ENCODE peak calls at places on chromosomes 5 and 9, in ten cellular contexts. One of them, this sample, is unnamed.

GRCh38 chr5:150301170-150301505 is 1.6 kb downstream of the ARSI start:
- DNase-seq in RWPE1: no peak
- DNase-seq in AG04450: no peak
- DNase-seq in AG10803: peak
- DNase-seq in T-helper 2 cell: no peak
- DNase-seq in stimulated activated CD4-positive, alpha-beta T cell treated with anti-CD3 and anti-CD28 coated beads, Interleukin-12 subunit alpha, Interleukin-12 subunit beta, amount 100 ng/mL, for 4 hours: no peak
- DNase-seq in T1000: no peak
- DNase-seq in GM06990: no peak
- DNase-seq in CD8-positive, alpha-beta memory T cell: no peak
- DNase-seq in T-cell: no peak
- DNase-seq in this sample: peak

GRCh38 chr5:52800394-52801213 is 12.9 kb downstream of the ITGA1 start:
- DNase-seq in T-cell: peak
- DNase-seq in T1000: no peak
- DNase-seq in GM06990: no peak
- DNase-seq in T-helper 2 cell: peak
- DNase-seq in RWPE1: peak
- DNase-seq in CD8-positive, alpha-beta memory T cell: peak
- DNase-seq in stimulated activated CD4-positive, alpha-beta T cell treated with anti-CD3 and anti-CD28 coated beads, Interleukin-12 subunit alpha, Interleukin-12 subunit beta, amount 100 ng/mL, for 4 hours: peak
- DNase-seq in AG04450: no peak
- DNase-seq in AG10803: peak
- DNase-seq in this sample: peak

GRCh38 chr9:136312436-136312835 is 8.5 kb upstream of the CCDC187 start:
- DNase-seq in RWPE1: peak
- DNase-seq in stimulated activated CD4-positive, alpha-beta T cell treated with anti-CD3 and anti-CD28 coated beads, Interleukin-12 subunit alpha, Interleukin-12 subunit beta, amount 100 ng/mL, for 4 hours: peak
- DNase-seq in AG04450: no peak
- DNase-seq in T1000: no peak
- DNase-seq in CD8-positive, alpha-beta memory T cell: peak
- DNase-seq in GM06990: no peak
- DNase-seq in T-cell: peak
- DNase-seq in T-helper 2 cell: no peak
- DNase-seq in AG10803: peak
- DNase-seq in this sample: no peak

GRCh38 chr5:124337996-124338395 is 408.4 kb downstream of the ZNF608 start:
- DNase-seq in T-helper 2 cell: no peak
- DNase-seq in T1000: no peak
- DNase-seq in AG10803: no peak
- DNase-seq in CD8-positive, alpha-beta memory T cell: no peak
- DNase-seq in RWPE1: no peak
- DNase-seq in T-cell: no peak
- DNase-seq in stimulated activated CD4-positive, alpha-beta T cell treated with anti-CD3 and anti-CD28 coated beads, Interleukin-12 subunit alpha, Interleukin-12 subunit beta, amount 100 ng/mL, for 4 hours: no peak
- DNase-seq in GM06990: no peak
- DNase-seq in AG04450: no peak
- DNase-seq in this sample: no peak

GRCh38 chr5:42791151-42791550 is 20.5 kb downstream of the SELENOP start:
- DNase-seq in T-helper 2 cell: no peak
- DNase-seq in RWPE1: no peak
- DNase-seq in T1000: no peak
- DNase-seq in AG04450: no peak
- DNase-seq in AG10803: peak
- DNase-seq in stimulated activated CD4-positive, alpha-beta T cell treated with anti-CD3 and anti-CD28 coated beads, Interleukin-12 subunit alpha, Interleukin-12 subunit beta, amount 100 ng/mL, for 4 hours: no peak
- DNase-seq in CD8-positive, alpha-beta memory T cell: no peak
- DNase-seq in T-cell: no peak
- DNase-seq in GM06990: no peak
- DNase-seq in this sample: no peak

GRCh38 chr5:141121985-141122384 is 367 bp downstream of the PCDHB4 start:
- DNase-seq in AG10803: no peak
- DNase-seq in T-cell: no peak
- DNase-seq in AG04450: no peak
- DNase-seq in GM06990: no peak
- DNase-seq in RWPE1: no peak
- DNase-seq in CD8-positive, alpha-beta memory T cell: no peak
- DNase-seq in T-helper 2 cell: no peak
- DNase-seq in T1000: no peak
- DNase-seq in stimulated activated CD4-positive, alpha-beta T cell treated with anti-CD3 and anti-CD28 coated beads, Interleukin-12 subunit alpha, Interleukin-12 subunit beta, amount 100 ng/mL, for 4 hours: no peak
- DNase-seq in this sample: no peak

GRCh38 chr9:88451160-88451559 is 62.9 kb downstream of the SPIN1 start:
- DNase-seq in CD8-positive, alpha-beta memory T cell: no peak
- DNase-seq in stimulated activated CD4-positive, alpha-beta T cell treated with anti-CD3 and anti-CD28 coated beads, Interleukin-12 subunit alpha, Interleukin-12 subunit beta, amount 100 ng/mL, for 4 hours: no peak
- DNase-seq in AG10803: no peak
- DNase-seq in T-helper 2 cell: no peak
- DNase-seq in T1000: no peak
- DNase-seq in RWPE1: no peak
- DNase-seq in GM06990: no peak
- DNase-seq in T-cell: no peak
- DNase-seq in AG04450: no peak
- DNase-seq in this sample: no peak

GRCh38 chr5:65020492-65020891 is 251.8 kb downstream of the CWC27 start:
- DNase-seq in AG04450: no peak
- DNase-seq in T-cell: no peak
- DNase-seq in stimulated activated CD4-positive, alpha-beta T cell treated with anti-CD3 and anti-CD28 coated beads, Interleukin-12 subunit alpha, Interleukin-12 subunit beta, amount 100 ng/mL, for 4 hours: no peak
- DNase-seq in CD8-positive, alpha-beta memory T cell: no peak
- DNase-seq in RWPE1: no peak
- DNase-seq in GM06990: no peak
- DNase-seq in T-helper 2 cell: no peak
- DNase-seq in AG10803: peak
- DNase-seq in T1000: no peak
- DNase-seq in this sample: no peak

GRCh38 chr5:137333461-137333860 is 165.7 kb downstream of the SPOCK1 start:
- DNase-seq in AG10803: no peak
- DNase-seq in T-cell: no peak
- DNase-seq in T-helper 2 cell: no peak
- DNase-seq in CD8-positive, alpha-beta memory T cell: no peak
- DNase-seq in T1000: no peak
- DNase-seq in RWPE1: no peak
- DNase-seq in stimulated activated CD4-positive, alpha-beta T cell treated with anti-CD3 and anti-CD28 coated beads, Interleukin-12 subunit alpha, Interleukin-12 subunit beta, amount 100 ng/mL, for 4 hours: no peak
- DNase-seq in GM06990: no peak
- DNase-seq in AG04450: no peak
- DNase-seq in this sample: no peak

GRCh38 chr9:134314039-134314949 is 12.0 kb upstream of the RXRA start:
- DNase-seq in AG10803: no peak
- DNase-seq in T-helper 2 cell: no peak
- DNase-seq in GM06990: no peak
- DNase-seq in AG04450: no peak
- DNase-seq in RWPE1: no peak
- DNase-seq in stimulated activated CD4-positive, alpha-beta T cell treated with anti-CD3 and anti-CD28 coated beads, Interleukin-12 subunit alpha, Interleukin-12 subunit beta, amount 100 ng/mL, for 4 hours: no peak
- DNase-seq in T-cell: no peak
- DNase-seq in CD8-positive, alpha-beta memory T cell: no peak
- DNase-seq in T1000: no peak
- DNase-seq in this sample: no peak

GRCh38 chr9:38047301-38048251 is 21.5 kb downstream of the SHB start:
- DNase-seq in GM06990: no peak
- DNase-seq in stimulated activated CD4-positive, alpha-beta T cell treated with anti-CD3 and anti-CD28 coated beads, Interleukin-12 subunit alpha, Interleukin-12 subunit beta, amount 100 ng/mL, for 4 hours: no peak
- DNase-seq in AG10803: peak
- DNase-seq in T-cell: no peak
- DNase-seq in AG04450: peak
- DNase-seq in CD8-positive, alpha-beta memory T cell: no peak
- DNase-seq in RWPE1: peak
- DNase-seq in T1000: peak
- DNase-seq in T-helper 2 cell: no peak
- DNase-seq in this sample: peak

GRCh38 chr5:164204338-164204946 is 699.0 kb downstream of the MAT2B start:
- DNase-seq in T-helper 2 cell: no peak
- DNase-seq in T-cell: no peak
- DNase-seq in stimulated activated CD4-positive, alpha-beta T cell treated with anti-CD3 and anti-CD28 coated beads, Interleukin-12 subunit alpha, Interleukin-12 subunit beta, amount 100 ng/mL, for 4 hours: no peak
- DNase-seq in CD8-positive, alpha-beta memory T cell: no peak
- DNase-seq in T1000: no peak
- DNase-seq in AG04450: no peak
- DNase-seq in RWPE1: peak
- DNase-seq in GM06990: no peak
- DNase-seq in AG10803: peak
- DNase-seq in this sample: no peak

GRCh38 chr9:76687861-76688374 is 76.3 kb upstream of the PCA3 start:
- DNase-seq in AG04450: no peak
- DNase-seq in CD8-positive, alpha-beta memory T cell: no peak
- DNase-seq in GM06990: no peak
- DNase-seq in T-cell: no peak
- DNase-seq in stimulated activated CD4-positive, alpha-beta T cell treated with anti-CD3 and anti-CD28 coated beads, Interleukin-12 subunit alpha, Interleukin-12 subunit beta, amount 100 ng/mL, for 4 hours: no peak
- DNase-seq in AG10803: peak
- DNase-seq in RWPE1: peak
- DNase-seq in T1000: peak
- DNase-seq in T-helper 2 cell: no peak
- DNase-seq in this sample: no peak

GRCh38 chr5:178165585-178165984 is 11.9 kb upstream of the NHP2 start:
- DNase-seq in T1000: no peak
- DNase-seq in GM06990: no peak
- DNase-seq in RWPE1: no peak
- DNase-seq in AG10803: no peak
- DNase-seq in T-helper 2 cell: no peak
- DNase-seq in AG04450: no peak
- DNase-seq in T-cell: no peak
- DNase-seq in CD8-positive, alpha-beta memory T cell: no peak
- DNase-seq in stimulated activated CD4-positive, alpha-beta T cell treated with anti-CD3 and anti-CD28 coated beads, Interleukin-12 subunit alpha, Interleukin-12 subunit beta, amount 100 ng/mL, for 4 hours: no peak
- DNase-seq in this sample: no peak

GRCh38 chr9:97179616-97180015 is 127.8 kb upstream of the CCDC180 start:
- DNase-seq in CD8-positive, alpha-beta memory T cell: no peak
- DNase-seq in AG10803: no peak
- DNase-seq in stimulated activated CD4-positive, alpha-beta T cell treated with anti-CD3 and anti-CD28 coated beads, Interleukin-12 subunit alpha, Interleukin-12 subunit beta, amount 100 ng/mL, for 4 hours: no peak
- DNase-seq in T-cell: no peak
- DNase-seq in GM06990: no peak
- DNase-seq in AG04450: no peak
- DNase-seq in RWPE1: peak
- DNase-seq in T-helper 2 cell: no peak
- DNase-seq in T1000: no peak
- DNase-seq in this sample: no peak

GRCh38 chr9:109556061-109556460 is 58.0 kb upstream of the PTPN3 start:
- DNase-seq in stimulated activated CD4-positive, alpha-beta T cell treated with anti-CD3 and anti-CD28 coated beads, Interleukin-12 subunit alpha, Interleukin-12 subunit beta, amount 100 ng/mL, for 4 hours: no peak
- DNase-seq in T-cell: no peak
- DNase-seq in AG04450: no peak
- DNase-seq in GM06990: no peak
- DNase-seq in AG10803: no peak
- DNase-seq in T1000: no peak
- DNase-seq in CD8-positive, alpha-beta memory T cell: no peak
- DNase-seq in RWPE1: peak
- DNase-seq in T-helper 2 cell: no peak
- DNase-seq in this sample: no peak

GRCh38 chr5:88743231-88743879 is 139.6 kb downstream of the MEF2C start:
- DNase-seq in CD8-positive, alpha-beta memory T cell: no peak
- DNase-seq in RWPE1: peak
- DNase-seq in T-cell: no peak
- DNase-seq in stimulated activated CD4-positive, alpha-beta T cell treated with anti-CD3 and anti-CD28 coated beads, Interleukin-12 subunit alpha, Interleukin-12 subunit beta, amount 100 ng/mL, for 4 hours: no peak
- DNase-seq in AG04450: no peak
- DNase-seq in T1000: no peak
- DNase-seq in T-helper 2 cell: no peak
- DNase-seq in AG10803: no peak
- DNase-seq in GM06990: no peak
- DNase-seq in this sample: no peak

GRCh38 chr5:137320056-137321045 is 178.8 kb downstream of the SPOCK1 start:
- DNase-seq in T-helper 2 cell: no peak
- DNase-seq in AG04450: peak
- DNase-seq in T1000: peak
- DNase-seq in T-cell: no peak
- DNase-seq in GM06990: no peak
- DNase-seq in stimulated activated CD4-positive, alpha-beta T cell treated with anti-CD3 and anti-CD28 coated beads, Interleukin-12 subunit alpha, Interleukin-12 subunit beta, amount 100 ng/mL, for 4 hours: no peak
- DNase-seq in CD8-positive, alpha-beta memory T cell: no peak
- DNase-seq in RWPE1: peak
- DNase-seq in AG10803: peak
- DNase-seq in this sample: no peak

GRCh38 chr5:35852084-35852734 is 4.5 kb upstream of the IL7R start:
- DNase-seq in CD8-positive, alpha-beta memory T cell: peak
- DNase-seq in T-cell: no peak
- DNase-seq in stimulated activated CD4-positive, alpha-beta T cell treated with anti-CD3 and anti-CD28 coated beads, Interleukin-12 subunit alpha, Interleukin-12 subunit beta, amount 100 ng/mL, for 4 hours: no peak
- DNase-seq in AG04450: no peak
- DNase-seq in GM06990: peak
- DNase-seq in AG10803: no peak
- DNase-seq in T-helper 2 cell: peak
- DNase-seq in RWPE1: no peak
- DNase-seq in T1000: peak
- DNase-seq in this sample: no peak

GRCh38 chr9:4334439-4334838 is 34.6 kb upstream of the GLIS3 start:
- DNase-seq in CD8-positive, alpha-beta memory T cell: no peak
- DNase-seq in T-cell: no peak
- DNase-seq in GM06990: no peak
- DNase-seq in AG04450: no peak
- DNase-seq in stimulated activated CD4-positive, alpha-beta T cell treated with anti-CD3 and anti-CD28 coated beads, Interleukin-12 subunit alpha, Interleukin-12 subunit beta, amount 100 ng/mL, for 4 hours: no peak
- DNase-seq in RWPE1: no peak
- DNase-seq in T1000: no peak
- DNase-seq in T-helper 2 cell: no peak
- DNase-seq in AG10803: no peak
- DNase-seq in this sample: peak

GRCh38 chr9:2469681-2470141 is 151.9 kb upstream of the VLDLR start:
- DNase-seq in AG10803: peak
- DNase-seq in T-helper 2 cell: no peak
- DNase-seq in GM06990: no peak
- DNase-seq in T1000: no peak
- DNase-seq in CD8-positive, alpha-beta memory T cell: no peak
- DNase-seq in T-cell: no peak
- DNase-seq in RWPE1: peak
- DNase-seq in stimulated activated CD4-positive, alpha-beta T cell treated with anti-CD3 and anti-CD28 coated beads, Interleukin-12 subunit alpha, Interleukin-12 subunit beta, amount 100 ng/mL, for 4 hours: no peak
- DNase-seq in AG04450: no peak
- DNase-seq in this sample: peak

GRCh38 chr9:89445801-89446228 is 52.1 kb downstream of the SEMA4D start:
- DNase-seq in T1000: no peak
- DNase-seq in T-cell: no peak
- DNase-seq in AG04450: no peak
- DNase-seq in RWPE1: no peak
- DNase-seq in AG10803: no peak
- DNase-seq in CD8-positive, alpha-beta memory T cell: no peak
- DNase-seq in GM06990: no peak
- DNase-seq in T-helper 2 cell: no peak
- DNase-seq in stimulated activated CD4-positive, alpha-beta T cell treated with anti-CD3 and anti-CD28 coated beads, Interleukin-12 subunit alpha, Interleukin-12 subunit beta, amount 100 ng/mL, for 4 hours: no peak
- DNase-seq in this sample: peak

GRCh38 chr9:36551868-36552267 is 20.8 kb upstream of the MELK start:
- DNase-seq in GM06990: peak
- DNase-seq in T-helper 2 cell: no peak
- DNase-seq in CD8-positive, alpha-beta memory T cell: no peak
- DNase-seq in AG04450: no peak
- DNase-seq in RWPE1: no peak
- DNase-seq in AG10803: no peak
- DNase-seq in stimulated activated CD4-positive, alpha-beta T cell treated with anti-CD3 and anti-CD28 coated beads, Interleukin-12 subunit alpha, Interleukin-12 subunit beta, amount 100 ng/mL, for 4 hours: no peak
- DNase-seq in T1000: no peak
- DNase-seq in T-cell: no peak
- DNase-seq in this sample: no peak

GRCh38 chr9:80932181-80932580 is 757.2 kb downstream of the TLE1 start:
- DNase-seq in T-helper 2 cell: no peak
- DNase-seq in T1000: no peak
- DNase-seq in CD8-positive, alpha-beta memory T cell: no peak
- DNase-seq in RWPE1: no peak
- DNase-seq in AG10803: no peak
- DNase-seq in GM06990: no peak
- DNase-seq in T-cell: no peak
- DNase-seq in AG04450: no peak
- DNase-seq in stimulated activated CD4-positive, alpha-beta T cell treated with anti-CD3 and anti-CD28 coated beads, Interleukin-12 subunit alpha, Interleukin-12 subunit beta, amount 100 ng/mL, for 4 hours: no peak
- DNase-seq in this sample: no peak

GRCh38 chr5:82092-82491 is 9.9 kb upstream of the PLEKHG4B start:
- DNase-seq in GM06990: no peak
- DNase-seq in RWPE1: no peak
- DNase-seq in stimulated activated CD4-positive, alpha-beta T cell treated with anti-CD3 and anti-CD28 coated beads, Interleukin-12 subunit alpha, Interleukin-12 subunit beta, amount 100 ng/mL, for 4 hours: no peak
- DNase-seq in T-helper 2 cell: no peak
- DNase-seq in AG04450: no peak
- DNase-seq in T1000: no peak
- DNase-seq in T-cell: no peak
- DNase-seq in CD8-positive, alpha-beta memory T cell: no peak
- DNase-seq in AG10803: peak
- DNase-seq in this sample: no peak

GRCh38 chr9:115207003-115207837 is 89.3 kb upstream of the TNC start:
- DNase-seq in AG10803: peak
- DNase-seq in stimulated activated CD4-positive, alpha-beta T cell treated with anti-CD3 and anti-CD28 coated beads, Interleukin-12 subunit alpha, Interleukin-12 subunit beta, amount 100 ng/mL, for 4 hours: no peak
- DNase-seq in T-cell: no peak
- DNase-seq in CD8-positive, alpha-beta memory T cell: no peak
- DNase-seq in GM06990: no peak
- DNase-seq in RWPE1: no peak
- DNase-seq in AG04450: no peak
- DNase-seq in T-helper 2 cell: no peak
- DNase-seq in T1000: no peak
- DNase-seq in this sample: no peak

GRCh38 chr5:102414448-102414847 is 84.4 kb downstream of the SLCO6A1 start:
- DNase-seq in CD8-positive, alpha-beta memory T cell: no peak
- DNase-seq in AG04450: no peak
- DNase-seq in GM06990: no peak
- DNase-seq in RWPE1: no peak
- DNase-seq in T-cell: no peak
- DNase-seq in T-helper 2 cell: no peak
- DNase-seq in AG10803: no peak
- DNase-seq in stimulated activated CD4-positive, alpha-beta T cell treated with anti-CD3 and anti-CD28 coated beads, Interleukin-12 subunit alpha, Interleukin-12 subunit beta, amount 100 ng/mL, for 4 hours: no peak
- DNase-seq in T1000: no peak
- DNase-seq in this sample: no peak

GRCh38 chr5:86463339-86463738 is 154.4 kb upstream of the COX7C start:
- DNase-seq in AG04450: no peak
- DNase-seq in CD8-positive, alpha-beta memory T cell: no peak
- DNase-seq in GM06990: no peak
- DNase-seq in stimulated activated CD4-positive, alpha-beta T cell treated with anti-CD3 and anti-CD28 coated beads, Interleukin-12 subunit alpha, Interleukin-12 subunit beta, amount 100 ng/mL, for 4 hours: no peak
- DNase-seq in RWPE1: no peak
- DNase-seq in T-helper 2 cell: no peak
- DNase-seq in AG10803: no peak
- DNase-seq in T1000: no peak
- DNase-seq in T-cell: no peak
- DNase-seq in this sample: no peak

This sample was measured in mucosa of descending colon.